ENCODE peak calls at places on chromosomes 4 and X, in six cellular contexts. B, H, V, P, U and G are unnamed samples.

GRCh38 chrX:41705680-41706374 is 17.1 kb downstream of the GPR34 start:
- DNase-seq in B (no peak), H (no peak), V (no peak), P (no peak), U (no peak), G (no peak)

GRCh38 chr4:133719098-133719497 is 482.5 kb downstream of the PABPC4L start:
- DNase-seq in B (no peak), H (no peak), V (no peak), P (no peak), U (no peak), G (no peak)

GRCh38 chr4:99749445-99750391 is 66.9 kb upstream of the DAPP1 start:
- DNase-seq in B (no peak), H (no peak), V (no peak), P (no peak), U (no peak), G (no peak)

GRCh38 chrX:44974462-44974861 is 101.5 kb downstream of the KDM6A start:
- DNase-seq in B (peak), H (peak), V (no peak), P (no peak), U (no peak), G (no peak)

GRCh38 chrX:2327423-2327822 is 173.4 kb downstream of the DHRSX start:
- DNase-seq in B (no peak), H (no peak), V (no peak), P (no peak), U (no peak), G (no peak)

GRCh38 chr4:176656108-176656507 is 136.6 kb downstream of the VEGFC start:
- DNase-seq in B (no peak), H (no peak), V (no peak), P (no peak), U (no peak), G (no peak)

GRCh38 chr4:36244257-36245084 is at the start of gene ARAP2:
- DNase-seq in B (peak), H (peak), V (peak), P (peak), U (peak), G (peak)

GRCh38 chr4:43048570-43048969 is 156.1 kb downstream of the GRXCR1 start:
- DNase-seq in B (no peak), H (peak), V (no peak), P (no peak), U (no peak), G (no peak)

GRCh38 chrX:70476934-70477733 is 32.5 kb downstream of the DLG3 start:
- DNase-seq in B (peak), H (peak), V (peak), P (no peak), U (peak), G (no peak)

GRCh38 chr4:152217896-152218295 is 318.0 kb downstream of the FBXW7 start:
- DNase-seq in B (no peak), H (no peak), V (no peak), P (no peak), U (no peak), G (no peak)

GRCh38 chr4:37891221-37892159 is 606 bp downstream of the TBC1D1 start:
- DNase-seq in B (peak), H (no peak), V (peak), P (peak), U (no peak), G (peak)

GRCh38 chr4:13478707-13479106 is 5.4 kb downstream of the RAB28 start:
- DNase-seq in B (no peak), H (no peak), V (no peak), P (no peak), U (no peak), G (no peak)

GRCh38 chrX:40099046-40099968 is 1.5 kb upstream of the BCOR start:
- DNase-seq in B (peak), H (no peak), V (no peak), P (no peak), U (peak), G (peak)